ENCODE peak calls at places on chromosomes 7 and 10, in nine cellular contexts. One of them, this sample, is unnamed.

GRCh38 chr10:119235381-119235780 is 28.0 kb downstream of the GRK5 start:
- DNase-seq in AG20443: no peak
- DNase-seq in mucosa of gallbladder: no peak
- DNase-seq in smooth muscle cell of the brain vasculature: no peak
- DNase-seq in CD8-positive, alpha-beta memory T cell: no peak
- DNase-seq in activated T-helper 1 cell treated with anti-CD3 and anti-CD28 coated beads, Interleukin-12 subunit alpha, Interleukin-12 subunit beta, Interleukin-2, Interleukin-4 antibody, amounts not matched to agents 30 ng/mL and 10 ng/mL and 1 ng/mL, durations not matched to agents 14 hours and 24 hours and 36 hours: no peak
- DNase-seq in activated naive CD4-positive, alpha-beta T cell: no peak
- DNase-seq in brain microvascular endothelial cell: no peak
- DNase-seq in HFFc6: no peak
- DNase-seq in this sample: no peak

GRCh38 chr10:17782921-17783665 is 26.1 kb upstream of the MRC1 start:
- DNase-seq in AG20443: peak; percentile 75
- DNase-seq in mucosa of gallbladder: no peak
- DNase-seq in smooth muscle cell of the brain vasculature: no peak
- DNase-seq in CD8-positive, alpha-beta memory T cell: no peak
- DNase-seq in activated T-helper 1 cell treated with anti-CD3 and anti-CD28 coated beads, Interleukin-12 subunit alpha, Interleukin-12 subunit beta, Interleukin-2, Interleukin-4 antibody, amounts not matched to agents 30 ng/mL and 10 ng/mL and 1 ng/mL, durations not matched to agents 14 hours and 24 hours and 36 hours: no peak
- DNase-seq in activated naive CD4-positive, alpha-beta T cell: no peak
- DNase-seq in brain microvascular endothelial cell: no peak
- DNase-seq in HFFc6: peak; percentile 83
- DNase-seq in this sample: no peak

GRCh38 chr7:44218418-44219201 is 17.8 kb downstream of the YKT6 start:
- DNase-seq in AG20443: no peak
- DNase-seq in mucosa of gallbladder: no peak
- DNase-seq in smooth muscle cell of the brain vasculature: no peak
- DNase-seq in CD8-positive, alpha-beta memory T cell: no peak
- DNase-seq in activated T-helper 1 cell treated with anti-CD3 and anti-CD28 coated beads, Interleukin-12 subunit alpha, Interleukin-12 subunit beta, Interleukin-2, Interleukin-4 antibody, amounts not matched to agents 30 ng/mL and 10 ng/mL and 1 ng/mL, durations not matched to agents 14 hours and 24 hours and 36 hours: no peak
- DNase-seq in activated naive CD4-positive, alpha-beta T cell: no peak
- DNase-seq in brain microvascular endothelial cell: no peak
- DNase-seq in HFFc6: no peak
- DNase-seq in this sample: no peak

GRCh38 chr7:44284216-44284615 is 41.2 kb downstream of the CAMK2B start:
- DNase-seq in AG20443: no peak
- DNase-seq in mucosa of gallbladder: no peak
- DNase-seq in smooth muscle cell of the brain vasculature: no peak
- DNase-seq in CD8-positive, alpha-beta memory T cell: no peak
- DNase-seq in activated T-helper 1 cell treated with anti-CD3 and anti-CD28 coated beads, Interleukin-12 subunit alpha, Interleukin-12 subunit beta, Interleukin-2, Interleukin-4 antibody, amounts not matched to agents 30 ng/mL and 10 ng/mL and 1 ng/mL, durations not matched to agents 14 hours and 24 hours and 36 hours: no peak
- DNase-seq in activated naive CD4-positive, alpha-beta T cell: no peak
- DNase-seq in brain microvascular endothelial cell: no peak
- DNase-seq in HFFc6: no peak
- DNase-seq in this sample: peak; percentile 22

GRCh38 chr7:27104244-27105149 is 2.0 kb upstream of the HOXA2 start:
- DNase-seq in AG20443: no peak
- DNase-seq in mucosa of gallbladder: no peak
- DNase-seq in smooth muscle cell of the brain vasculature: no peak
- DNase-seq in CD8-positive, alpha-beta memory T cell: no peak
- DNase-seq in activated T-helper 1 cell treated with anti-CD3 and anti-CD28 coated beads, Interleukin-12 subunit alpha, Interleukin-12 subunit beta, Interleukin-2, Interleukin-4 antibody, amounts not matched to agents 30 ng/mL and 10 ng/mL and 1 ng/mL, durations not matched to agents 14 hours and 24 hours and 36 hours: no peak
- DNase-seq in activated naive CD4-positive, alpha-beta T cell: no peak
- DNase-seq in brain microvascular endothelial cell: no peak
- DNase-seq in HFFc6: no peak
- DNase-seq in this sample: no peak

GRCh38 chr10:104659809-104660208 is 18.7 kb downstream of the SORCS3 start:
- DNase-seq in AG20443: no peak
- DNase-seq in mucosa of gallbladder: no peak
- DNase-seq in smooth muscle cell of the brain vasculature: no peak
- DNase-seq in CD8-positive, alpha-beta memory T cell: no peak
- DNase-seq in activated T-helper 1 cell treated with anti-CD3 and anti-CD28 coated beads, Interleukin-12 subunit alpha, Interleukin-12 subunit beta, Interleukin-2, Interleukin-4 antibody, amounts not matched to agents 30 ng/mL and 10 ng/mL and 1 ng/mL, durations not matched to agents 14 hours and 24 hours and 36 hours: no peak
- DNase-seq in activated naive CD4-positive, alpha-beta T cell: no peak
- DNase-seq in brain microvascular endothelial cell: no peak
- DNase-seq in HFFc6: no peak
- DNase-seq in this sample: no peak

GRCh38 chr7:84251183-84251845 is 56.7 kb upstream of the SEMA3A start:
- DNase-seq in AG20443: peak; percentile 39
- DNase-seq in mucosa of gallbladder: no peak
- DNase-seq in smooth muscle cell of the brain vasculature: peak; percentile 60
- DNase-seq in CD8-positive, alpha-beta memory T cell: no peak
- DNase-seq in activated T-helper 1 cell treated with anti-CD3 and anti-CD28 coated beads, Interleukin-12 subunit alpha, Interleukin-12 subunit beta, Interleukin-2, Interleukin-4 antibody, amounts not matched to agents 30 ng/mL and 10 ng/mL and 1 ng/mL, durations not matched to agents 14 hours and 24 hours and 36 hours: no peak
- DNase-seq in activated naive CD4-positive, alpha-beta T cell: no peak
- DNase-seq in brain microvascular endothelial cell: peak; percentile 82
- DNase-seq in HFFc6: peak; percentile 58
- DNase-seq in this sample: no peak

GRCh38 chr10:20100157-20100556 is 283.9 kb downstream of the PLXDC2 start:
- DNase-seq in AG20443: no peak
- DNase-seq in mucosa of gallbladder: no peak
- DNase-seq in smooth muscle cell of the brain vasculature: no peak
- DNase-seq in CD8-positive, alpha-beta memory T cell: no peak
- DNase-seq in activated T-helper 1 cell treated with anti-CD3 and anti-CD28 coated beads, Interleukin-12 subunit alpha, Interleukin-12 subunit beta, Interleukin-2, Interleukin-4 antibody, amounts not matched to agents 30 ng/mL and 10 ng/mL and 1 ng/mL, durations not matched to agents 14 hours and 24 hours and 36 hours: no peak
- DNase-seq in activated naive CD4-positive, alpha-beta T cell: no peak
- DNase-seq in brain microvascular endothelial cell: peak; percentile 23
- DNase-seq in HFFc6: no peak
- DNase-seq in this sample: no peak